ENCODE peak calls at places on chromosomes 4 and X, in nine cellular contexts. One of them, this sample, is unnamed. For H3K9me3, the result is how much of the 10 kb centered on the place peaks cover.

GRCh38 chr4:48898733-48899431 is 7.7 kb downstream of the OCIAD2 start:
- DNase-seq in lower lobe of right lung: no peak
- DNase-seq in right lobe of liver: no peak
- DNase-seq in tibial artery: no peak
- DNase-seq in left ventricle myocardium inferior: no peak
- DNase-seq in suprapubic skin: no peak
- DNase-seq in adrenal gland: no peak
- DNase-seq in tibial nerve: no peak
- DNase-seq in upper lobe of right lung: no peak
- DNase-seq in this sample: peak

GRCh38 chr4:99301376-99302164 is 10.8 kb upstream of the ADH1A start:
- DNase-seq in lower lobe of right lung: no peak
- DNase-seq in right lobe of liver: no peak
- DNase-seq in tibial artery: no peak
- DNase-seq in left ventricle myocardium inferior: no peak
- DNase-seq in suprapubic skin: no peak
- DNase-seq in adrenal gland: no peak
- DNase-seq in tibial nerve: no peak
- DNase-seq in upper lobe of right lung: no peak
- DNase-seq in this sample: peak

GRCh38 chrX:116240446-116240845 is 69.9 kb downstream of the AGTR2 start:
- DNase-seq in lower lobe of right lung: no peak
- DNase-seq in right lobe of liver: no peak
- DNase-seq in tibial artery: no peak
- DNase-seq in left ventricle myocardium inferior: no peak
- DNase-seq in suprapubic skin: no peak
- DNase-seq in adrenal gland: no peak
- DNase-seq in tibial nerve: no peak
- DNase-seq in upper lobe of right lung: no peak
- DNase-seq in this sample: no peak

GRCh38 chr4:146577111-146577510 is 55.4 kb upstream of the SLC10A7 start:
- DNase-seq in lower lobe of right lung: no peak
- DNase-seq in right lobe of liver: no peak
- DNase-seq in tibial artery: no peak
- DNase-seq in left ventricle myocardium inferior: no peak
- DNase-seq in suprapubic skin: no peak
- DNase-seq in adrenal gland: no peak
- DNase-seq in tibial nerve: no peak
- DNase-seq in upper lobe of right lung: no peak
- DNase-seq in this sample: no peak

GRCh38 chr4:53586121-53586816 is 5.0 kb downstream of the LNX1 start:
- DNase-seq in lower lobe of right lung: no peak
- DNase-seq in right lobe of liver: no peak
- DNase-seq in tibial artery: no peak
- DNase-seq in left ventricle myocardium inferior: no peak
- DNase-seq in suprapubic skin: no peak
- DNase-seq in adrenal gland: no peak
- DNase-seq in tibial nerve: no peak
- DNase-seq in upper lobe of right lung: no peak
- DNase-seq in this sample: no peak

GRCh38 chr4:181330654-181331595 is 912.3 kb upstream of the TENM3 start:
- DNase-seq in lower lobe of right lung: no peak
- DNase-seq in right lobe of liver: no peak
- DNase-seq in tibial artery: no peak
- DNase-seq in left ventricle myocardium inferior: no peak
- DNase-seq in suprapubic skin: no peak
- DNase-seq in adrenal gland: no peak
- DNase-seq in tibial nerve: no peak
- DNase-seq in upper lobe of right lung: no peak
- DNase-seq in this sample: no peak

GRCh38 chr4:84852081-84852480 is 114.4 kb downstream of the WDFY3 start:
- DNase-seq in lower lobe of right lung: no peak
- DNase-seq in right lobe of liver: no peak
- DNase-seq in tibial artery: no peak
- DNase-seq in left ventricle myocardium inferior: no peak
- DNase-seq in suprapubic skin: no peak
- DNase-seq in adrenal gland: no peak
- DNase-seq in tibial nerve: no peak
- DNase-seq in upper lobe of right lung: no peak
- DNase-seq in this sample: no peak

GRCh38 chr4:177519481-177520270 is 77.4 kb upstream of the AGA start:
- DNase-seq in lower lobe of right lung: no peak
- DNase-seq in right lobe of liver: no peak
- DNase-seq in tibial artery: no peak
- DNase-seq in left ventricle myocardium inferior: no peak
- DNase-seq in suprapubic skin: no peak
- DNase-seq in adrenal gland: no peak
- DNase-seq in tibial nerve: no peak
- DNase-seq in upper lobe of right lung: no peak
- DNase-seq in this sample: peak

GRCh38 chr4:44727471-44727870 is 1.1 kb upstream of the GNPDA2 start:
- DNase-seq in lower lobe of right lung: no peak
- DNase-seq in right lobe of liver: no peak
- DNase-seq in tibial artery: no peak
- DNase-seq in left ventricle myocardium inferior: no peak
- DNase-seq in suprapubic skin: no peak
- DNase-seq in adrenal gland: no peak
- DNase-seq in tibial nerve: no peak
- DNase-seq in upper lobe of right lung: no peak
- DNase-seq in this sample: no peak

GRCh38 chrX:22526339-22526738 is 253.6 kb downstream of the CBLL2 start:
- DNase-seq in lower lobe of right lung: no peak
- DNase-seq in right lobe of liver: no peak
- DNase-seq in tibial artery: no peak
- DNase-seq in left ventricle myocardium inferior: no peak
- DNase-seq in suprapubic skin: no peak
- DNase-seq in adrenal gland: no peak
- DNase-seq in tibial nerve: no peak
- DNase-seq in upper lobe of right lung: no peak
- DNase-seq in this sample: no peak

GRCh38 chr4:25970691-25971427 is 56.8 kb downstream of the SMIM20 start:
- DNase-seq in lower lobe of right lung: no peak
- DNase-seq in right lobe of liver: no peak
- DNase-seq in tibial artery: no peak
- DNase-seq in left ventricle myocardium inferior: no peak
- DNase-seq in suprapubic skin: peak
- DNase-seq in adrenal gland: no peak
- DNase-seq in tibial nerve: no peak
- DNase-seq in upper lobe of right lung: peak
- DNase-seq in this sample: no peak

GRCh38 chrX:138150709-138151108 is 560.8 kb downstream of the FGF13 start:
- DNase-seq in lower lobe of right lung: no peak
- DNase-seq in right lobe of liver: no peak
- DNase-seq in tibial artery: no peak
- DNase-seq in left ventricle myocardium inferior: no peak
- DNase-seq in suprapubic skin: no peak
- DNase-seq in adrenal gland: no peak
- DNase-seq in tibial nerve: no peak
- DNase-seq in upper lobe of right lung: no peak
- DNase-seq in this sample: no peak

GRCh38 chr4:36794716-36795115 is 449.8 kb upstream of the NWD2 start:
- DNase-seq in lower lobe of right lung: no peak
- DNase-seq in right lobe of liver: no peak
- DNase-seq in tibial artery: no peak
- DNase-seq in left ventricle myocardium inferior: no peak
- DNase-seq in suprapubic skin: no peak
- DNase-seq in adrenal gland: no peak
- DNase-seq in tibial nerve: no peak
- DNase-seq in upper lobe of right lung: no peak
- DNase-seq in this sample: no peak

GRCh38 chr4:32042486-32042885 is 1322.3 kb downstream of the PCDH7 start:
- DNase-seq in lower lobe of right lung: no peak
- DNase-seq in right lobe of liver: no peak
- DNase-seq in tibial artery: no peak
- DNase-seq in left ventricle myocardium inferior: no peak
- DNase-seq in suprapubic skin: no peak
- DNase-seq in adrenal gland: no peak
- DNase-seq in tibial nerve: no peak
- DNase-seq in upper lobe of right lung: no peak
- DNase-seq in this sample: no peak
- TF ChIP-seq CTCF in lower lobe of right lung: no peak
- TF ChIP-seq CTCF in right lobe of liver: no peak
- TF ChIP-seq CTCF in tibial artery: no peak
- TF ChIP-seq CTCF in left ventricle myocardium inferior: no peak
- TF ChIP-seq CTCF in suprapubic skin: no peak
- TF ChIP-seq CTCF in adrenal gland: no peak
- TF ChIP-seq CTCF in tibial nerve: no peak
- TF ChIP-seq CTCF in upper lobe of right lung: no peak
- TF ChIP-seq CTCF in this sample: no peak

DNA sequence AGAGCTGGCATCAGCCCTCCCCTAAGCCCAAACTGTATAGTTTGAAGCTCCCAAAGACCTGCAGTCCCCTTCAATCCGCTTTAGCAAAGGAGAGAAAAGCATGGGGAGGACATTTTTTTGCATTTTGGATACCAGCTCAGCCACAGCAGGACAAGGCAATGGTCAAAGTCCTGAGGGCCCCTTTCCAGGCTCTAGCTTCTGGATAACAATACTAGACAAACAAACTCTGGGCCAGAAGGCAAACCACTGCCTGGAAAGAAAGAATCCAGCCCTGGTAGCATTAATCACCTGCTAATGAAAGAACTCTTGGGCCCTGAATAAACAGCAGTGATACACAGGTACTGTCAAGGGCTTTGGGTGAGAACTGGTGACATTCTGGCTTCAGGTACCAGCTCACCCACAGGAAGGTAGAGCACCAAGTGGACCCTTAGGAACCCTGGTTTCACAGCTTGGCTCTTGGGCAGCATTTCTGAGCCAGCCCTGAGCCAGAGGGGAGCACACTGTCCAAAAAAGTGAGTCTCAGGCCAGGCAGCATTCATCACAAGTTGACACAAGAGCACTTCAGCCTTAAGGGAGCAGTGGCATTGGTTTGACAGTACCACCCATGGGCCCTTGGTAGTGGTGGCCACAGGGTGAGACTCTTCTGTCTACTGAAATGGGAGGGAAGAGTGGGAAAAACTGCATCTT is 62.5 kb downstream of the SPIN3 start:
- DNase-seq in lower lobe of right lung: no peak
- DNase-seq in right lobe of liver: no peak
- DNase-seq in tibial artery: no peak
- DNase-seq in left ventricle myocardium inferior: no peak
- DNase-seq in suprapubic skin: no peak
- DNase-seq in adrenal gland: no peak
- DNase-seq in tibial nerve: no peak
- DNase-seq in upper lobe of right lung: no peak
- DNase-seq in this sample: no peak
- H3K9me3 ChIP-seq in lower lobe of right lung: under half
- H3K9me3 ChIP-seq in right lobe of liver: under half
- H3K9me3 ChIP-seq in tibial artery: under half
- H3K9me3 ChIP-seq in left ventricle myocardium inferior: under half
- H3K9me3 ChIP-seq in suprapubic skin: under half
- H3K9me3 ChIP-seq in adrenal gland: under half
- H3K9me3 ChIP-seq in tibial nerve: under half
- H3K9me3 ChIP-seq in upper lobe of right lung: under half
- H3K9me3 ChIP-seq in this sample: under half

DNA sequence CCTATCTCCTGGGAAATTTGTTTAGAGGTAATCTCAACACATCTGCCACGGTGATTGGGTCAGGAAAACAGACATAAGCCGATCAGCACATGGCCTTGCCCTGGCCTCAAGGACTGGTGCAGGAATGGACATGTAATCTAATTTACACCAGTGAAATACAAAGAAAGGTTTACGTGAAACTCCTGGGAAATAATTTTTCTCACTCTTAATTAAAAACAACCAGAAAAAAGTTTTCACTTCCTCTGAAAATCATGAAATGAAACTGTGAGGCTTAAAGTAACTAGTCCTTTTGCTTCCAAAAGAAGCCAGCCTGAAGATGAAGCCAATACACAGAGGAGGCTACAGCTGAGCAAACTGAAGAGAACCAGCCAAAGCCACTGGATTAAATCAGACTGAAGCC is 154.1 kb upstream of the FAM241A start:
- DNase-seq in lower lobe of right lung: no peak
- DNase-seq in right lobe of liver: no peak
- DNase-seq in tibial artery: no peak
- DNase-seq in left ventricle myocardium inferior: no peak
- DNase-seq in suprapubic skin: no peak
- DNase-seq in adrenal gland: no peak
- DNase-seq in tibial nerve: no peak
- DNase-seq in upper lobe of right lung: no peak
- DNase-seq in this sample: no peak
- H3K27ac ChIP-seq in lower lobe of right lung: no peak
- H3K27ac ChIP-seq in right lobe of liver: no peak
- H3K27ac ChIP-seq in tibial artery: no peak
- H3K27ac ChIP-seq in left ventricle myocardium inferior: no peak
- H3K27ac ChIP-seq in suprapubic skin: peak
- H3K27ac ChIP-seq in adrenal gland: peak
- H3K27ac ChIP-seq in tibial nerve: no peak
- H3K27ac ChIP-seq in upper lobe of right lung: peak
- H3K27ac ChIP-seq in this sample: no peak

GRCh38 chr4:71532407-71532806 is 193.6 kb downstream of the SLC4A4 start:
- DNase-seq in lower lobe of right lung: no peak
- DNase-seq in right lobe of liver: no peak
- DNase-seq in tibial artery: no peak
- DNase-seq in left ventricle myocardium inferior: no peak
- DNase-seq in suprapubic skin: no peak
- DNase-seq in adrenal gland: no peak
- DNase-seq in tibial nerve: no peak
- DNase-seq in upper lobe of right lung: no peak
- DNase-seq in this sample: no peak

GRCh38 chr4:71524746-71525145 is 185.9 kb downstream of the SLC4A4 start:
- DNase-seq in lower lobe of right lung: no peak
- DNase-seq in right lobe of liver: no peak
- DNase-seq in tibial artery: no peak
- DNase-seq in left ventricle myocardium inferior: no peak
- DNase-seq in suprapubic skin: no peak
- DNase-seq in adrenal gland: no peak
- DNase-seq in tibial nerve: no peak
- DNase-seq in upper lobe of right lung: no peak
- DNase-seq in this sample: no peak

GRCh38 chr4:71520850-71521249 is 182.0 kb downstream of the SLC4A4 start:
- DNase-seq in lower lobe of right lung: no peak
- DNase-seq in right lobe of liver: no peak
- DNase-seq in tibial artery: no peak
- DNase-seq in left ventricle myocardium inferior: no peak
- DNase-seq in suprapubic skin: no peak
- DNase-seq in adrenal gland: no peak
- DNase-seq in tibial nerve: no peak
- DNase-seq in upper lobe of right lung: no peak
- DNase-seq in this sample: no peak

DNA sequence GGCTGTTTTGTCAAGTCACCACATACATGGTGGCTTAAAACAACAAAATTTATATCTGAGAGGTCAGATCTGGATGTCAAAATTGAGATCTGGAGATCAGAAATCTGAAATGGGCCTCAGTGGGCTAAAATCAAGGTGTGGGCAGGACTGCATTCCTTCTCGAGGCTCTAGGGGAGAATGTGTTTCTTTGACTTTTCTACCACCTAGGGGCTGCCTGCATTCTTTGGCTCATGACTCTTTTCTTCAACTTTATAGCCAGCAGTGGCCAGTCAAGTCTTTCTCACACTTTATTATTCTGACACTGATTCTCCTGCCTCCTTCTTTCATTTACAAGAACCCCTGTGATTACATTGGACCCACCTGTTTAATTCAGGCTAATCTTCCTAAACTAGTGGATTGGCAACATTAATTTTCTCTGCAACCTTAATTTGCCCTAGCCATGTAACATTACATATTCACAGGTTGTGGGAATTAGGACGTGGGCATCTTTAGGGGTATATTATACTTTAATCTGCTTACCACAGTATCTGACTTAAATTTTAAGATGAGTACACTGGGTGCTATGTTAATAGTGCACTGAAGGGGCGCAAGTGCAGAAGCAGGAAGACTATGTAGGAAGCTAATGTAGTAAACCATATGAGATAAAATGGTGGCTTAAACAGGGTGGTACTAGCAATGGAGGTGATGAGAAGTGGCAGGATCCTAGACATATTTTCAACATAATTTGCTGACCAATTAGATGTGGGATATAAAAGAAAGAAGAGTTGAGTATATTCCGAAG is 188.0 kb downstream of the SLC4A4 start:
- DNase-seq in lower lobe of right lung: no peak
- DNase-seq in right lobe of liver: no peak
- DNase-seq in tibial artery: no peak
- DNase-seq in left ventricle myocardium inferior: no peak
- DNase-seq in suprapubic skin: no peak
- DNase-seq in adrenal gland: no peak
- DNase-seq in tibial nerve: no peak
- DNase-seq in upper lobe of right lung: no peak
- DNase-seq in this sample: no peak
- TF ChIP-seq CTCF in lower lobe of right lung: no peak
- TF ChIP-seq CTCF in right lobe of liver: no peak
- TF ChIP-seq CTCF in tibial artery: no peak
- TF ChIP-seq CTCF in left ventricle myocardium inferior: no peak
- TF ChIP-seq CTCF in suprapubic skin: no peak
- TF ChIP-seq CTCF in adrenal gland: no peak
- TF ChIP-seq CTCF in tibial nerve: no peak
- TF ChIP-seq CTCF in upper lobe of right lung: no peak
- TF ChIP-seq CTCF in this sample: no peak